ENCODE peak calls at places on chromosomes 3 and 15, in five cellular contexts. One of them, this sample, is unnamed.

GRCh38 chr3:125611908-125612307 is 16.6 kb upstream of the OSBPL11 start:
- DNase-seq in neural crest cell: no peak
- DNase-seq in kidney: no peak
- DNase-seq in astrocyte of the spinal cord: no peak
- DNase-seq in fibroblast of pulmonary artery: no peak
- DNase-seq in this sample: no peak

GRCh38 chr3:21901504-21901903 is 150.5 kb upstream of the ZNF385D start:
- DNase-seq in neural crest cell: no peak
- DNase-seq in kidney: no peak
- DNase-seq in astrocyte of the spinal cord: no peak
- DNase-seq in fibroblast of pulmonary artery: no peak
- DNase-seq in this sample: no peak

GRCh38 chr3:192850501-192850981 is 67.1 kb downstream of the MB21D2 start:
- DNase-seq in neural crest cell: no peak
- DNase-seq in kidney: no peak
- DNase-seq in astrocyte of the spinal cord: peak
- DNase-seq in fibroblast of pulmonary artery: no peak
- DNase-seq in this sample: no peak

GRCh38 chr15:58472821-58473581 is 41.2 kb downstream of the LIPC start:
- DNase-seq in neural crest cell: no peak
- DNase-seq in kidney: no peak
- DNase-seq in astrocyte of the spinal cord: peak
- DNase-seq in fibroblast of pulmonary artery: peak
- DNase-seq in this sample: no peak

GRCh38 chr15:40441736-40442531 is 1.2 kb downstream of the BAHD1 start:
- DNase-seq in neural crest cell: peak
- DNase-seq in kidney: peak
- DNase-seq in astrocyte of the spinal cord: no peak
- DNase-seq in fibroblast of pulmonary artery: no peak
- DNase-seq in this sample: no peak

GRCh38 chr3:141441381-141442365 is 45.2 kb upstream of the RASA2 start:
- DNase-seq in neural crest cell: peak
- DNase-seq in kidney: no peak
- DNase-seq in astrocyte of the spinal cord: peak
- DNase-seq in fibroblast of pulmonary artery: peak
- DNase-seq in this sample: peak

GRCh38 chr3:115517457-115518050 is 105.8 kb upstream of the GAP43 start:
- DNase-seq in neural crest cell: no peak
- DNase-seq in kidney: no peak
- DNase-seq in astrocyte of the spinal cord: no peak
- DNase-seq in fibroblast of pulmonary artery: no peak
- DNase-seq in this sample: no peak

GRCh38 chr3:10085738-10086137 is 22.3 kb downstream of the FANCD2OS start:
- DNase-seq in neural crest cell: no peak
- DNase-seq in kidney: no peak
- DNase-seq in astrocyte of the spinal cord: no peak
- DNase-seq in fibroblast of pulmonary artery: no peak
- DNase-seq in this sample: no peak

GRCh38 chr3:134623615-134624245 is 27.1 kb downstream of the KY start:
- DNase-seq in neural crest cell: no peak
- DNase-seq in kidney: no peak
- DNase-seq in astrocyte of the spinal cord: no peak
- DNase-seq in fibroblast of pulmonary artery: no peak
- DNase-seq in this sample: no peak

GRCh38 chr3:160473978-160474377 is 24.4 kb upstream of the TRIM59 start:
- DNase-seq in neural crest cell: no peak
- DNase-seq in kidney: no peak
- DNase-seq in astrocyte of the spinal cord: peak
- DNase-seq in fibroblast of pulmonary artery: peak
- DNase-seq in this sample: no peak

GRCh38 chr15:63593705-63594671 is 3.2 kb upstream of the FBXL22 start:
- DNase-seq in neural crest cell: no peak
- DNase-seq in kidney: no peak
- DNase-seq in astrocyte of the spinal cord: no peak
- DNase-seq in fibroblast of pulmonary artery: no peak
- DNase-seq in this sample: no peak

GRCh38 chr15:47570451-47570850 is 146.9 kb upstream of the SEMA6D start:
- DNase-seq in neural crest cell: no peak
- DNase-seq in kidney: no peak
- DNase-seq in astrocyte of the spinal cord: no peak
- DNase-seq in fibroblast of pulmonary artery: no peak
- DNase-seq in this sample: no peak

GRCh38 chr3:62242846-62243245 is 130.5 kb downstream of the FEZF2 start:
- DNase-seq in neural crest cell: peak
- DNase-seq in kidney: no peak
- DNase-seq in astrocyte of the spinal cord: no peak
- DNase-seq in fibroblast of pulmonary artery: no peak
- DNase-seq in this sample: no peak

GRCh38 chr15:31279221-31280036 is 47.2 kb upstream of the KLF13 start:
- DNase-seq in neural crest cell: peak
- DNase-seq in kidney: peak
- DNase-seq in astrocyte of the spinal cord: no peak
- DNase-seq in fibroblast of pulmonary artery: no peak
- DNase-seq in this sample: no peak

GRCh38 chr3:46671541-46672348 is 21.7 kb downstream of the ALS2CL start:
- DNase-seq in neural crest cell: no peak
- DNase-seq in kidney: peak
- DNase-seq in astrocyte of the spinal cord: no peak
- DNase-seq in fibroblast of pulmonary artery: no peak
- DNase-seq in this sample: peak

GRCh38 chr15:50219820-50220219 is 37.8 kb downstream of the SLC27A2 start:
- DNase-seq in neural crest cell: no peak
- DNase-seq in kidney: no peak
- DNase-seq in astrocyte of the spinal cord: peak
- DNase-seq in fibroblast of pulmonary artery: peak
- DNase-seq in this sample: no peak

GRCh38 chr3:137761099-137761562 is 3.0 kb upstream of the SOX14 start:
- DNase-seq in neural crest cell: no peak
- DNase-seq in kidney: no peak
- DNase-seq in astrocyte of the spinal cord: no peak
- DNase-seq in fibroblast of pulmonary artery: no peak
- DNase-seq in this sample: no peak

GRCh38 chr3:17194116-17194515 is 309.4 kb downstream of the PLCL2 start:
- DNase-seq in neural crest cell: no peak
- DNase-seq in kidney: no peak
- DNase-seq in astrocyte of the spinal cord: no peak
- DNase-seq in fibroblast of pulmonary artery: no peak
- DNase-seq in this sample: no peak

GRCh38 chr3:10600159-10601125 is 95.1 kb upstream of the ATP2B2 start:
- DNase-seq in neural crest cell: no peak
- DNase-seq in kidney: no peak
- DNase-seq in astrocyte of the spinal cord: peak
- DNase-seq in fibroblast of pulmonary artery: no peak
- DNase-seq in this sample: no peak

GRCh38 chr3:62252614-62253147 is 120.7 kb downstream of the FEZF2 start:
- DNase-seq in neural crest cell: no peak
- DNase-seq in kidney: no peak
- DNase-seq in astrocyte of the spinal cord: peak
- DNase-seq in fibroblast of pulmonary artery: peak
- DNase-seq in this sample: no peak

GRCh38 chr15:69253156-69253555 is 45.6 kb upstream of the PAQR5 start:
- DNase-seq in neural crest cell: no peak
- DNase-seq in kidney: no peak
- DNase-seq in astrocyte of the spinal cord: peak
- DNase-seq in fibroblast of pulmonary artery: peak
- DNase-seq in this sample: no peak

GRCh38 chr3:22938739-22939138 is 264.4 kb upstream of the UBE2E2 start:
- DNase-seq in neural crest cell: no peak
- DNase-seq in kidney: no peak
- DNase-seq in astrocyte of the spinal cord: no peak
- DNase-seq in fibroblast of pulmonary artery: no peak
- DNase-seq in this sample: no peak

GRCh38 chr15:72487070-72487797 is 13.1 kb downstream of the ARIH1 start:
- DNase-seq in neural crest cell: no peak
- DNase-seq in kidney: no peak
- DNase-seq in astrocyte of the spinal cord: peak
- DNase-seq in fibroblast of pulmonary artery: peak
- DNase-seq in this sample: no peak

GRCh38 chr15:83581381-83581780 is 72.5 kb upstream of the ADAMTSL3 start:
- DNase-seq in neural crest cell: no peak
- DNase-seq in kidney: no peak
- DNase-seq in astrocyte of the spinal cord: no peak
- DNase-seq in fibroblast of pulmonary artery: no peak
- DNase-seq in this sample: no peak

GRCh38 chr3:52088445-52089367 is 32.3 kb upstream of the DUSP7 start:
- DNase-seq in neural crest cell: peak
- DNase-seq in kidney: peak
- DNase-seq in astrocyte of the spinal cord: peak
- DNase-seq in fibroblast of pulmonary artery: peak
- DNase-seq in this sample: no peak

GRCh38 chr3:57787867-57788623 is 31.9 kb downstream of the SLMAP start:
- DNase-seq in neural crest cell: no peak
- DNase-seq in kidney: no peak
- DNase-seq in astrocyte of the spinal cord: peak
- DNase-seq in fibroblast of pulmonary artery: peak
- DNase-seq in this sample: no peak

GRCh38 chr3:150828261-150828660 is 65.3 kb upstream of the SIAH2 start:
- DNase-seq in neural crest cell: no peak
- DNase-seq in kidney: no peak
- DNase-seq in astrocyte of the spinal cord: no peak
- DNase-seq in fibroblast of pulmonary artery: no peak
- DNase-seq in this sample: no peak

GRCh38 chr3:71022552-71023335 is 560.8 kb downstream of the FOXP1 start:
- DNase-seq in neural crest cell: peak
- DNase-seq in kidney: no peak
- DNase-seq in astrocyte of the spinal cord: peak
- DNase-seq in fibroblast of pulmonary artery: no peak
- DNase-seq in this sample: no peak
- TF ChIP-seq CTCF in neural crest cell: peak
- TF ChIP-seq CTCF in kidney: peak
- TF ChIP-seq CTCF in astrocyte of the spinal cord: peak
- TF ChIP-seq CTCF in fibroblast of pulmonary artery: peak
- TF ChIP-seq CTCF in this sample: peak

GRCh38 chr3:15694628-15695027 is 93.1 kb downstream of the BTD start:
- DNase-seq in neural crest cell: no peak
- DNase-seq in kidney: no peak
- DNase-seq in astrocyte of the spinal cord: no peak
- DNase-seq in fibroblast of pulmonary artery: no peak
- DNase-seq in this sample: no peak

GRCh38 chr3:15690250-15690649 is 88.7 kb downstream of the BTD start:
- DNase-seq in neural crest cell: no peak
- DNase-seq in kidney: no peak
- DNase-seq in astrocyte of the spinal cord: no peak
- DNase-seq in fibroblast of pulmonary artery: no peak
- DNase-seq in this sample: no peak

DNA sequence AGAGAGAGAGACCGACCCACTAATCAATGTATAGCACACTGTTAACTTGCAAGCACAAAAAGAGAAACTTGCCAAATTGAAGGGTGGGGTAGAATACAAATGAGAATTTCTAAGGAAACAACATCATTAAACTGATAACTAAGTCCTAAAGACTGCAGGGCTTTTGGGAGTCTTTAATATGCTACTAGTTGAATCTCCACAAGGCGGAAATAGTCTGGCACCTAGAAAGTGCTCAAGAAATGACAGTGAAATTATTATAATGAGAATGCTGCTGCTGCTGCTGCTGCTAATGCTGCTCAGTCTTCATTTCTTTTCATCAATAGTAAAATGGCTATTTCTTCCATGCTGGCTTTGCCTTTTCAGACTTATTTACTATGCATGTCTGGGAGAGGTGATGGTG is 91.8 kb downstream of the BTD start:
- DNase-seq in neural crest cell: no peak
- DNase-seq in kidney: no peak
- DNase-seq in astrocyte of the spinal cord: peak
- DNase-seq in fibroblast of pulmonary artery: peak
- DNase-seq in this sample: no peak
- TF ChIP-seq CTCF in neural crest cell: peak
- TF ChIP-seq CTCF in kidney: no peak
- TF ChIP-seq CTCF in astrocyte of the spinal cord: peak
- TF ChIP-seq CTCF in fibroblast of pulmonary artery: peak
- TF ChIP-seq CTCF in this sample: no peak

DNA sequence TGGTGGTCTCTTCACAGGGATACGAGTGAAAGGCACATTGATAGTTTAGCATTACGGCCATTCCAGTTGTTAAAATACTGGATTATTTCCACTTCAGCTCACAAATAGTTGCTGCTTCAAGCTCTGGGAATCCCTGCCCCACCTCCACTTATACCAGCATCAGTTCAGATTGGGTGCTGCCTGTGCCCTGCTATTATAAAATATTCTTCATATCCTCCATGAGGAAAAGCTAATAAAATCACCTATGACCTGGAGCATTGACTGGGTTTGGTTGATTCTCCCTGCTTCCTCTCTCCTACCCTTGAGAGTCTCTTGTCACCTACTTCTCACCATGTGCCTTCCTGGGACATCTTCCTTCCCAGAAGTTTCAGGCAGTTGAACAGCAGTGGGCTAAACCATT is 529.0 kb downstream of the MCTP2 start:
- DNase-seq in neural crest cell: no peak
- DNase-seq in kidney: no peak
- DNase-seq in astrocyte of the spinal cord: no peak
- DNase-seq in fibroblast of pulmonary artery: no peak
- DNase-seq in this sample: no peak
- TF ChIP-seq CTCF in neural crest cell: no peak
- TF ChIP-seq CTCF in kidney: no peak
- TF ChIP-seq CTCF in astrocyte of the spinal cord: no peak
- TF ChIP-seq CTCF in fibroblast of pulmonary artery: no peak
- TF ChIP-seq CTCF in this sample: no peak

GRCh38 chr3:146589899-146590508 is 15.1 kb downstream of the PLSCR5 start:
- DNase-seq in neural crest cell: peak
- DNase-seq in kidney: no peak
- DNase-seq in astrocyte of the spinal cord: peak
- DNase-seq in fibroblast of pulmonary artery: peak
- DNase-seq in this sample: no peak

GRCh38 chr3:146598486-146598885 is 6.7 kb downstream of the PLSCR5 start:
- DNase-seq in neural crest cell: no peak
- DNase-seq in kidney: no peak
- DNase-seq in astrocyte of the spinal cord: no peak
- DNase-seq in fibroblast of pulmonary artery: no peak
- DNase-seq in this sample: no peak

GRCh38 chr3:146593776-146594175 is 11.4 kb downstream of the PLSCR5 start:
- DNase-seq in neural crest cell: no peak
- DNase-seq in kidney: no peak
- DNase-seq in astrocyte of the spinal cord: no peak
- DNase-seq in fibroblast of pulmonary artery: no peak
- DNase-seq in this sample: no peak

GRCh38 chr3:146590521-146590920 is 14.6 kb downstream of the PLSCR5 start:
- DNase-seq in neural crest cell: no peak
- DNase-seq in kidney: no peak
- DNase-seq in astrocyte of the spinal cord: peak
- DNase-seq in fibroblast of pulmonary artery: peak
- DNase-seq in this sample: no peak

DNA sequence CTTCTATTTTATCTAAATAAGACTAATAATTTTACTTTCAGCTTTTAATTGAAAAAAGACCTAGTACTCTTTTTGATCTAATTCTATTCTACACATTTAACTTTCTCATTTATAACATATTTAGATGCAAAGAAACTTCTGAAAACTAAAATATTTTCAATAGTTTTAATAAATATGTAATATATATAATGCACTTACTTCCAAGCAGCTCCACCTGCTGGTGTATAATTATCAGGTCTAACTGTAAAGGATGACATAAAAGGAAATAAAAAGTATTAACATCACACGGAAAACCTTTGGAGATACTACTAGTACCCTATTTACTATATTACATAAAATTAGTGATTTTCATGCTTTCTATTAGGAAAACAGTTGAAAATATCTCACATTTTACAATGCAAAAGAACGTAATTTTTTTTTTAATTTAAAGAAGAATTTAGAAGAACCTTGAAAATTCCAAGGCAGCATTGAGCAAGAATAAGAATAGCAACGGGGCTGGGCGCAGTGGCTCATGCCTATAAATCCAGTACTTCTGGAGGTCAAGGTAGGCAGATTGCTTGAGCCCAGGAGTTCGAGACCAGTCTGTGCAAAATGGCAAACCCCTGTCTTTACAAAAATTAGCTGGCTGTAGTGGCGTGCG is 10.2 kb downstream of the PLSCR5 start:
- DNase-seq in neural crest cell: no peak
- DNase-seq in kidney: no peak
- DNase-seq in astrocyte of the spinal cord: peak
- DNase-seq in fibroblast of pulmonary artery: peak
- DNase-seq in this sample: no peak
- TF ChIP-seq CTCF in neural crest cell: peak
- TF ChIP-seq CTCF in kidney: peak
- TF ChIP-seq CTCF in astrocyte of the spinal cord: peak
- TF ChIP-seq CTCF in fibroblast of pulmonary artery: peak
- TF ChIP-seq CTCF in this sample: peak